ENCODE peak calls at places on chromosomes 13 and 19, in nine cellular contexts. G is brain microvascular endothelial cell, R is dorsolateral prefrontal cortex, Z is natural killer cell, M is neural crest cell, N is astrocyte of the spinal cord, E is glutamatergic neuron, F is foreskin fibroblast, L is cardiac muscle cell. S is an unnamed sample.

GRCh38 chr13:108785844-108786243 is 156.4 kb downstream of the MYO16 start:
- DNase-seq in G (no peak), R (no peak), Z (no peak), M (no peak), N (no peak), E (no peak), F (no peak), L (no peak), S (no peak)

GRCh38 chr13:37109080-37109678 is 3.7 kb upstream of the CSNK1A1L start:
- DNase-seq in G (peak), R (no peak), Z (no peak), M (peak), N (peak), E (no peak), F (peak), L (peak), S (no peak)

GRCh38 chr13:25847145-25847544 is 204.7 kb downstream of the SHISA2 start:
- DNase-seq in G (no peak), R (no peak), Z (no peak), M (no peak), N (no peak), E (no peak), F (no peak), L (no peak), S (no peak)

GRCh38 chr19:10797541-10798256 is 38.3 kb downstream of the TMED1 start:
- DNase-seq in G (no peak), R (peak), Z (peak), M (no peak), N (no peak), E (no peak), F (no peak), L (no peak), S (no peak)

GRCh38 chr13:79519252-79519651 is 38.3 kb downstream of the NDFIP2 start:
- DNase-seq in G (no peak), R (no peak), Z (no peak), M (no peak), N (peak), E (no peak), F (no peak), L (no peak), S (no peak)

GRCh38 chr13:93226623-93227279 is at the start of gene GPC6:
- DNase-seq in G (peak), R (no peak), Z (no peak), M (peak), N (peak), E (peak), F (peak), L (peak), S (peak)

GRCh38 chr13:33970746-33971145 is 152.8 kb downstream of the RFC3 start:
- DNase-seq in G (no peak), R (no peak), Z (no peak), M (no peak), N (no peak), E (no peak), F (no peak), L (no peak), S (no peak)

GRCh38 chr19:9043524-9043923 is 33.3 kb upstream of the MUC16 start:
- DNase-seq in G (no peak), R (no peak), Z (no peak), M (no peak), N (no peak), E (no peak), F (no peak), L (no peak), S (no peak)

GRCh38 chr19:3075605-3076431 is 13.5 kb upstream of the TLE5 start:
- DNase-seq in G (no peak), R (no peak), Z (peak), M (peak), N (no peak), E (peak), F (no peak), L (peak), S (peak)

GRCh38 chr13:26837997-26838396 is 77.4 kb upstream of the GPR12 start:
- DNase-seq in G (no peak), R (no peak), Z (no peak), M (no peak), N (no peak), E (no peak), F (no peak), L (no peak), S (no peak)

GRCh38 chr13:61884830-61885229 is 469.2 kb upstream of the PCDH20 start:
- DNase-seq in G (no peak), R (no peak), Z (no peak), M (no peak), N (no peak), E (no peak), F (no peak), L (no peak), S (no peak)

GRCh38 chr13:61874970-61875579 is 459.4 kb upstream of the PCDH20 start:
- DNase-seq in G (no peak), R (no peak), Z (no peak), M (no peak), N (no peak), E (no peak), F (no peak), L (no peak), S (no peak)

GRCh38 chr13:61880576-61881283 is 465.1 kb upstream of the PCDH20 start:
- DNase-seq in G (no peak), R (no peak), Z (no peak), M (no peak), N (peak), E (no peak), F (no peak), L (peak), S (no peak)
- TF ChIP-seq CTCF in G (peak), R (peak), Z (no peak), M (peak), N (peak), E (peak), F (no peak), L (peak), S (peak)

GRCh38 chr19:16456652-16457194 is 15.0 kb downstream of the EPS15L1 start:
- DNase-seq in G (no peak), R (no peak), Z (no peak), M (no peak), N (no peak), E (no peak), F (no peak), L (no peak), S (no peak)

GRCh38 chr19:16459680-16460079 is 12.1 kb downstream of the EPS15L1 start:
- DNase-seq in G (no peak), R (no peak), Z (no peak), M (no peak), N (no peak), E (no peak), F (no peak), L (no peak), S (no peak)

GRCh38 chr19:16457954-16458331 is 13.8 kb downstream of the EPS15L1 start:
- DNase-seq in G (no peak), R (no peak), Z (no peak), M (no peak), N (no peak), E (no peak), F (no peak), L (no peak), S (no peak)

GRCh38 chr19:16457195-16457953 is 14.4 kb downstream of the EPS15L1 start:
- DNase-seq in G (no peak), R (no peak), Z (no peak), M (peak), N (no peak), E (peak), F (no peak), L (peak), S (no peak)

DNA sequence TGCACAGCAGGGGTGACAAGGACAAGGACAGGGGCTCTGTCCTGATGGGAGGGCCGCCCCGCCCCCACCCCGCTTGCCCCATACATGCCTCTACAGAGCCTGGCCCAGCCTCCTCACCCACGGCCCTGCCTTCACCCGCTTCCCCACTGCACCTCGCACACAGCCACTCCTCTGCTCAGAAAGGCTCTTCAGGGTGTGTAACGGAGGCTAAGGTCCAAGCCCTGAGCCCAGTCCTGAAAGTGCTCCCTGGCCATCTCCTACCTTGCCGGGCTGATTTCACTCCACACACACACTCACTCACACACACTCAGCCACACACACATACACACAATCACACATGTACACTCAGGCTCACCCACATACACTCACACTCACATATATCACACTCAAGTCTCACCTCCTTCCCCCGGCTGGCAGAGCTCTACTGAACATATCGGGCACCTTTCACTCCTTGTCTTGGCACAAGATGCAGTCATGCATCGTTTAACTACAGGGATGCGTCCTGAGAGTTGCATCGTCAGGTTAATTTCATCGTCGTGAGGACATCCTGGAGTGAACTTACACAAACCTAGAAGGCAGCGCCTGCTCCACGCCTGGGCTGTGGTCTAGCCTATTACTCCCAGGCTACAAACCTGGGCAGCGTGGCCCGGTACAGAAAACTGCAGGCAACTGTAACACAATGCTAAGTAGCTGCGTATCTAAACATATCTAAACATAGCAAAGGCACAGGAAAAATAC is 13.2 kb downstream of the EPS15L1 start:
- DNase-seq in G (no peak), R (no peak), Z (no peak), M (no peak), N (no peak), E (no peak), F (no peak), L (no peak), S (no peak)
- TF ChIP-seq CTCF in G (no peak), R (no peak), Z (no peak), M (no peak), N (no peak), E (no peak), F (no peak), L (no peak), S (no peak)

DNA sequence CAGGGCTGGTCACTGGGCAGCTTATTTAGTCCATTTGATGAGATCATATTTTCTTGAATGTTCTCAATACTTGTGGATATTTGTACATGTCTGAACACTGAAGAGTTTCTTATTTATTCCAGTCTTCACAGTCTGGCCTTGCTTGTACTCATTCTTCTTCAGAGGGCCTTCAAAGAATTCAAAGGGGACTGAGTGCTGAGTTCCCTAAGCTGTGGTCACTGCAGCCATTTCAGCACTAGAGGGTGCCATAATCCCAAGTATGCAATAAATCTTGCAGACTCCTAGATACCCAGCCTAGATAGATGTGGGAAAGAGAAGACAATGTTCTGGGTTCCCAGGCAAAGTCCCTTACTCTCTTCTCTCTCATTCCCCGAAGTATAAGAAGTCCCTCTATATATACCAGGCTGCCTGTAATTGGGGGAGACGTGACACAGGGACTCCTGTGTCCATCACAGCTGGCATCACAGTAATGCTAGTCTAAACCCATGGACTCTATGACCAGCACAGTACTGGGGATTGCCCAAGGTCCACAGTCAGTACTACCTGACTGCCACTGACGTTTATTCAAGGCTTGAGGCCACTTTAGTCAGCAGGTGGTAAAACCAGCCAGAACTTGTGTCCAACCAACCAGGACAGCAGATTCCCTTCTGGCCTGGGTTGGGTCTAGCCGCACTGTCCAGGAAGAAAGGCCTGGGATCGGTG is 8.9 kb upstream of the VN1R1 start:
- DNase-seq in G (no peak), R (no peak), Z (no peak), M (no peak), N (no peak), E (peak), F (peak), L (no peak), S (no peak)
- TF ChIP-seq CTCF in G (peak), R (no peak), Z (peak), M (peak), N (peak), E (no peak), F (peak), L (peak), S (peak)

GRCh38 chr19:35140898-35141626 is 2.0 kb upstream of the FXYD7 start:
- DNase-seq in G (peak), R (peak), Z (peak), M (peak), N (peak), E (peak), F (peak), L (peak), S (peak)
- TF ChIP-seq CTCF in G (peak), R (peak), Z (no peak), M (peak), N (peak), E (no peak), F (peak), L (peak), S (peak)

GRCh38 chr19:38211206-38211605 is 12.8 kb downstream of the DPF1 start:
- DNase-seq in G (no peak), R (no peak), Z (no peak), M (no peak), N (no peak), E (peak), F (no peak), L (no peak), S (no peak)
- TF ChIP-seq CTCF in G (peak), R (no peak), Z (no peak), M (peak), N (peak), E (peak), F (no peak), L (no peak), S (no peak)

GRCh38 chr19:19386373-19386869 is 19.1 kb upstream of the GATAD2A start:
- DNase-seq in G (no peak), R (no peak), Z (peak), M (no peak), N (no peak), E (no peak), F (no peak), L (no peak), S (no peak)
- TF ChIP-seq CTCF in G (peak), R (no peak), Z (no peak), M (no peak), N (peak), E (no peak), F (peak), L (peak), S (peak)

GRCh38 chr19:43290568-43291359 is 21.4 kb upstream of the PSG9 start:
- DNase-seq in G (no peak), R (no peak), Z (no peak), M (peak), N (peak), E (peak), F (no peak), L (peak), S (no peak)
- TF ChIP-seq CTCF in G (no peak), R (no peak), Z (no peak), M (no peak), N (no peak), E (no peak), F (no peak), L (no peak), S (no peak)

GRCh38 chr19:12346896-12347295 is 13.5 kb upstream of the ZNF563 start:
- DNase-seq in G (no peak), R (no peak), Z (no peak), M (no peak), N (no peak), E (no peak), F (no peak), L (no peak), S (no peak)
- TF ChIP-seq CTCF in G (no peak), R (no peak), Z (peak), M (no peak), N (no peak), E (no peak), F (no peak), L (no peak), S (peak)

S was measured in D721Med.